ENCODE peak calls at places on chromosome X, in five cellular contexts. One of them, this sample, is unnamed.

GRCh38 chrX:153669174-153669890 is 4.3 kb downstream of the PNCK start:
- DNase-seq in hypothalamus: no peak
- DNase-seq in central memory CD4-positive, alpha-beta T cell: peak
- DNase-seq in natural killer cell: peak
- DNase-seq in HEK293T: peak
- DNase-seq in this sample: no peak

GRCh38 chrX:30906726-30907125 is 17.7 kb upstream of the TAB3 start:
- DNase-seq in natural killer cell: no peak
- DNase-seq in hypothalamus: no peak
- DNase-seq in HEK293T: no peak
- DNase-seq in central memory CD4-positive, alpha-beta T cell: no peak
- DNase-seq in this sample: no peak

GRCh38 chrX:103536071-103536470 is 16.8 kb upstream of the RAB40A start:
- DNase-seq in central memory CD4-positive, alpha-beta T cell: no peak
- DNase-seq in HEK293T: no peak
- DNase-seq in natural killer cell: no peak
- DNase-seq in hypothalamus: no peak
- DNase-seq in this sample: no peak

GRCh38 chrX:136168929-136169735 is 21.8 kb downstream of the FHL1 start:
- DNase-seq in HEK293T: peak
- DNase-seq in natural killer cell: no peak
- DNase-seq in central memory CD4-positive, alpha-beta T cell: no peak
- DNase-seq in hypothalamus: no peak
- DNase-seq in this sample: peak

GRCh38 chrX:134528936-134529335 is 69.0 kb downstream of the HPRT1 start:
- DNase-seq in hypothalamus: no peak
- DNase-seq in natural killer cell: no peak
- DNase-seq in HEK293T: no peak
- DNase-seq in central memory CD4-positive, alpha-beta T cell: no peak
- DNase-seq in this sample: no peak

GRCh38 chrX:95949588-95949987 is 735.1 kb upstream of the DIAPH2 start:
- DNase-seq in HEK293T: no peak
- DNase-seq in central memory CD4-positive, alpha-beta T cell: no peak
- DNase-seq in natural killer cell: no peak
- DNase-seq in hypothalamus: no peak
- DNase-seq in this sample: no peak

GRCh38 chrX:51893931-51894696 is 691 bp downstream of the MAGED1 start:
- DNase-seq in HEK293T: peak
- DNase-seq in hypothalamus: no peak
- DNase-seq in natural killer cell: no peak
- DNase-seq in central memory CD4-positive, alpha-beta T cell: no peak
- DNase-seq in this sample: no peak

GRCh38 chrX:154735695-154736393 is 15.0 kb downstream of the GAB3 start:
- DNase-seq in hypothalamus: no peak
- DNase-seq in natural killer cell: no peak
- DNase-seq in HEK293T: no peak
- DNase-seq in central memory CD4-positive, alpha-beta T cell: no peak
- DNase-seq in this sample: no peak

GRCh38 chrX:40105791-40106676 is 8.3 kb upstream of the BCOR start:
- DNase-seq in natural killer cell: peak
- DNase-seq in HEK293T: peak
- DNase-seq in hypothalamus: peak
- DNase-seq in central memory CD4-positive, alpha-beta T cell: peak
- DNase-seq in this sample: no peak

GRCh38 chrX:67546496-67547423 is 2.9 kb downstream of the AR start:
- DNase-seq in central memory CD4-positive, alpha-beta T cell: no peak
- DNase-seq in natural killer cell: no peak
- DNase-seq in hypothalamus: no peak
- DNase-seq in HEK293T: no peak
- DNase-seq in this sample: no peak

GRCh38 chrX:71128915-71129765 is 10.7 kb downstream of the MED12 start:
- DNase-seq in central memory CD4-positive, alpha-beta T cell: peak
- DNase-seq in HEK293T: peak
- DNase-seq in natural killer cell: peak
- DNase-seq in hypothalamus: peak
- DNase-seq in this sample: no peak

GRCh38 chrX:138771042-138771441 is 59.5 kb upstream of the FGF13 start:
- DNase-seq in natural killer cell: no peak
- DNase-seq in hypothalamus: no peak
- DNase-seq in HEK293T: no peak
- DNase-seq in central memory CD4-positive, alpha-beta T cell: no peak
- DNase-seq in this sample: no peak

GRCh38 chrX:43813898-43814297 is 68.4 kb downstream of the MAOB start:
- DNase-seq in hypothalamus: no peak
- DNase-seq in natural killer cell: no peak
- DNase-seq in HEK293T: peak
- DNase-seq in central memory CD4-positive, alpha-beta T cell: no peak
- DNase-seq in this sample: no peak

GRCh38 chrX:155009994-155010472 is 12.5 kb downstream of the F8 start:
- DNase-seq in hypothalamus: no peak
- DNase-seq in HEK293T: no peak
- DNase-seq in central memory CD4-positive, alpha-beta T cell: no peak
- DNase-seq in natural killer cell: no peak
- DNase-seq in this sample: no peak

GRCh38 chrX:118614150-118614549 is 113.3 kb upstream of the IL13RA1 start:
- DNase-seq in HEK293T: no peak
- DNase-seq in hypothalamus: no peak
- DNase-seq in natural killer cell: no peak
- DNase-seq in central memory CD4-positive, alpha-beta T cell: no peak
- DNase-seq in this sample: no peak

GRCh38 chrX:39645059-39645895 is 452.5 kb downstream of the BCOR start:
- DNase-seq in HEK293T: no peak
- DNase-seq in central memory CD4-positive, alpha-beta T cell: no peak
- DNase-seq in hypothalamus: no peak
- DNase-seq in natural killer cell: no peak
- DNase-seq in this sample: peak

GRCh38 chrX:48003367-48003757 is 427 bp downstream of the ZNF182 start:
- DNase-seq in hypothalamus: no peak
- DNase-seq in HEK293T: no peak
- DNase-seq in central memory CD4-positive, alpha-beta T cell: peak
- DNase-seq in natural killer cell: no peak
- DNase-seq in this sample: no peak

GRCh38 chrX:50495616-50496015 is 25.0 kb upstream of the DGKK start:
- DNase-seq in central memory CD4-positive, alpha-beta T cell: no peak
- DNase-seq in natural killer cell: no peak
- DNase-seq in hypothalamus: no peak
- DNase-seq in HEK293T: no peak
- DNase-seq in this sample: no peak

GRCh38 chrX:121579016-121579760 is 531.8 kb downstream of the GLUD2 start:
- DNase-seq in HEK293T: peak
- DNase-seq in natural killer cell: no peak
- DNase-seq in hypothalamus: no peak
- DNase-seq in central memory CD4-positive, alpha-beta T cell: no peak
- DNase-seq in this sample: no peak

GRCh38 chrX:153903238-153903980 is 1.1 kb upstream of the AVPR2 start:
- DNase-seq in central memory CD4-positive, alpha-beta T cell: no peak
- DNase-seq in HEK293T: no peak
- DNase-seq in natural killer cell: no peak
- DNase-seq in hypothalamus: no peak
- DNase-seq in this sample: no peak

GRCh38 chrX:109997786-109998452 is 5.0 kb upstream of the TMEM164 start:
- DNase-seq in hypothalamus: no peak
- DNase-seq in HEK293T: no peak
- DNase-seq in central memory CD4-positive, alpha-beta T cell: no peak
- DNase-seq in natural killer cell: no peak
- DNase-seq in this sample: no peak

GRCh38 chrX:109624641-109625311 is at the start of gene KCNE5:
- DNase-seq in natural killer cell: no peak
- DNase-seq in central memory CD4-positive, alpha-beta T cell: no peak
- DNase-seq in HEK293T: no peak
- DNase-seq in hypothalamus: no peak
- DNase-seq in this sample: no peak

GRCh38 chrX:150570512-150570911 is 2.1 kb downstream of the MTM1 start:
- DNase-seq in HEK293T: no peak
- DNase-seq in natural killer cell: no peak
- DNase-seq in central memory CD4-positive, alpha-beta T cell: peak
- DNase-seq in hypothalamus: no peak
- DNase-seq in this sample: no peak

GRCh38 chrX:68942141-68942540 is 113.3 kb downstream of the EFNB1 start:
- DNase-seq in natural killer cell: no peak
- DNase-seq in hypothalamus: no peak
- DNase-seq in HEK293T: peak
- DNase-seq in central memory CD4-positive, alpha-beta T cell: no peak
- DNase-seq in this sample: no peak

GRCh38 chrX:110318664-110318968 is 731 bp upstream of the AMMECR1 start:
- DNase-seq in central memory CD4-positive, alpha-beta T cell: peak
- DNase-seq in HEK293T: no peak
- DNase-seq in hypothalamus: no peak
- DNase-seq in natural killer cell: no peak
- DNase-seq in this sample: no peak